ENCODE peak calls at places on chromosome 2, in six cellular contexts. P is IMR-90, B is H1, U is neuronal stem cell, O is trophoblast cell, J is mesenchymal stem cell. Q is an unnamed sample.

GRCh38 chr2:38528008-38528442 is 74.7 kb downstream of the HNRNPLL start:
- DNase-seq in O (peak; percentile 56), J (peak; percentile 62), B (no peak), U (no peak), P (peak; percentile 69), Q (peak; percentile 67)

GRCh38 chr2:234980476-234981187 is 28.8 kb downstream of the SH3BP4 start:
- DNase-seq in O (no peak), J (peak; percentile 72), U (no peak), P (no peak), B (no peak), Q (no peak)

GRCh38 chr2:72722492-72723090 is 103.2 kb downstream of the EXOC6B start:
- DNase-seq in J (peak; percentile 55), B (no peak), P (peak; percentile 73), U (no peak), O (peak; percentile 64), Q (no peak)

GRCh38 chr2:188324067-188324466 is 32.4 kb downstream of the GULP1 start:
- DNase-seq in O (no peak), P (no peak), B (no peak), U (no peak), J (peak; percentile 38), Q (no peak)

GRCh38 chr2:85755122-85756027 is 1.6 kb downstream of the ATOH8 start:
- DNase-seq in O (peak; percentile 31), J (peak; percentile 40), B (no peak), P (peak; percentile 39), U (no peak), Q (no peak)

GRCh38 chr2:230134496-230135073 is 65.9 kb upstream of the SLC16A14 start:
- DNase-seq in P (peak; percentile 66), O (peak; percentile 57), B (no peak), J (peak; percentile 70), U (no peak), Q (no peak)

GRCh38 chr2:178730049-178730448 is 77.2 kb downstream of the TTN start:
- DNase-seq in B (no peak), J (no peak), P (no peak), O (no peak), U (no peak), Q (no peak)

GRCh38 chr2:203682688-203683130 is 23.7 kb upstream of the CD28 start:
- DNase-seq in P (peak; percentile 61), J (peak; percentile 90), B (no peak), U (no peak), O (no peak), Q (no peak)

GRCh38 chr2:75614062-75614710 is 32.4 kb upstream of the MRPL19 start:
- DNase-seq in U (no peak), O (peak; percentile 91), J (no peak), B (no peak), P (no peak), Q (no peak)

GRCh38 chr2:48278590-48278989 is 251.4 kb upstream of the STON1 start:
- DNase-seq in P (no peak), J (no peak), B (no peak), O (peak; percentile 11), U (no peak), Q (no peak)

GRCh38 chr2:148876190-148876588 is 1.2 kb downstream of the KIF5C start:
- DNase-seq in U (peak; percentile 76), O (no peak), P (no peak), J (no peak), B (no peak), Q (peak; percentile 73)

GRCh38 chr2:148875387-148876051 is 492 bp downstream of the KIF5C start:
- DNase-seq in U (no peak), P (no peak), B (no peak), O (no peak), J (no peak), Q (no peak)

GRCh38 chr2:148877403-148877740 is 2.3 kb downstream of the KIF5C start:
- DNase-seq in U (no peak), B (no peak), O (no peak), P (no peak), J (no peak), Q (no peak)

GRCh38 chr2:148876589-148877402 is 1.8 kb downstream of the KIF5C start:
- DNase-seq in O (no peak), J (no peak), P (no peak), B (peak; percentile 77), U (peak; percentile 90), Q (peak; percentile 92)

GRCh38 chr2:148874868-148875341 is at the start of gene KIF5C:
- DNase-seq in U (peak; percentile 84), P (peak; percentile 63), B (peak; percentile 83), O (peak; percentile 26), J (peak; percentile 46), Q (peak; percentile 97)
- H3K14ac ChIP-seq in U (no peak within 1 kb of the TSS), P (no peak within 1 kb of the TSS), B (no peak within 1 kb of the TSS), O (no peak within 1 kb of the TSS), J (no peak within 1 kb of the TSS), Q (peak within 1 kb of the TSS; percentile 4)

GRCh38 chr2:219496781-219497494 is 1.8 kb upstream of the GMPPA start:
- DNase-seq in P (no peak), J (peak; percentile 21), U (no peak), B (no peak), O (peak; percentile 55), Q (no peak)
- H3K9ac ChIP-seq in P (no peak overlapping the region), J (peak overlapping the region; percentile 96), U (peak overlapping the region; percentile 44), B (no peak overlapping the region), O (no peak overlapping the region), Q (no peak overlapping the region)

DNA sequence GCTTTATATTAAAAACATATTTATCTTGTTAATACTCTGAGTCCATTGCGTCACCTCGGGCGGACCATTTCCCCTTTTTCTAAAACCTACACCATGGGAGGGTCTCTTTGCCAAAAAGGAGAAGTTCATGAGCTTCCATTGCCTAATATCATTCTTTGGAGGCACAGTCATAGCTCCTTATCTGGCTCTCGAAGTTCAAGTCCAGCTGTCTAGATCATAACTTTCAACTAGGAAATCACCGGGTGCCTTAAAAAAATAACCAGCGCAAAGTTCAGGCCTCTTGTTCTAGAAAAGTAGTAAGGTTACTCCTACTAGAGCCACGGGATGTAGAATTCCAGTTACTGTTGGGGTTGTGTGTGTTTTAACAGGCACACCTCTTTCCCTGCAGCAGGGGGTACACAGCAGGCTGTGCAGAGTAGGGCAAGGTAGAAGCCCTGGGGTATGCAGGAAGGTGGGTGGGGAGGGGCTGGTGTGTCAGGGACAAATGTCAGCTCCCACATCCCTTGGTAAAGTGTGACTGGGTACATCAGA is 50.6 kb downstream of the LRRFIP1 start:
- DNase-seq in P (peak; percentile 95), O (peak; percentile 86), B (no peak), J (peak; percentile 86), U (no peak), Q (no peak)
- H3K14ac ChIP-seq in P (peak overlapping the region; percentile 94), O (no peak overlapping the region), B (no peak overlapping the region), J (no peak overlapping the region), U (no peak overlapping the region), Q (no peak overlapping the region)

GRCh38 chr2:226776104-226776503 is 23.5 kb downstream of the IRS1 start:
- DNase-seq in J (no peak), B (no peak), U (no peak), O (no peak), P (no peak), Q (no peak)

GRCh38 chr2:226771067-226771466 is 28.6 kb downstream of the IRS1 start:
- DNase-seq in J (no peak), P (no peak), O (no peak), B (no peak), U (no peak), Q (no peak)

GRCh38 chr2:226775032-226775509 is 24.5 kb downstream of the IRS1 start:
- DNase-seq in P (no peak), B (no peak), J (no peak), U (no peak), O (no peak), Q (no peak)

GRCh38 chr2:226773291-226773690 is 26.3 kb downstream of the IRS1 start:
- DNase-seq in O (no peak), J (no peak), P (peak; percentile 44), U (no peak), B (no peak), Q (no peak)

DNA sequence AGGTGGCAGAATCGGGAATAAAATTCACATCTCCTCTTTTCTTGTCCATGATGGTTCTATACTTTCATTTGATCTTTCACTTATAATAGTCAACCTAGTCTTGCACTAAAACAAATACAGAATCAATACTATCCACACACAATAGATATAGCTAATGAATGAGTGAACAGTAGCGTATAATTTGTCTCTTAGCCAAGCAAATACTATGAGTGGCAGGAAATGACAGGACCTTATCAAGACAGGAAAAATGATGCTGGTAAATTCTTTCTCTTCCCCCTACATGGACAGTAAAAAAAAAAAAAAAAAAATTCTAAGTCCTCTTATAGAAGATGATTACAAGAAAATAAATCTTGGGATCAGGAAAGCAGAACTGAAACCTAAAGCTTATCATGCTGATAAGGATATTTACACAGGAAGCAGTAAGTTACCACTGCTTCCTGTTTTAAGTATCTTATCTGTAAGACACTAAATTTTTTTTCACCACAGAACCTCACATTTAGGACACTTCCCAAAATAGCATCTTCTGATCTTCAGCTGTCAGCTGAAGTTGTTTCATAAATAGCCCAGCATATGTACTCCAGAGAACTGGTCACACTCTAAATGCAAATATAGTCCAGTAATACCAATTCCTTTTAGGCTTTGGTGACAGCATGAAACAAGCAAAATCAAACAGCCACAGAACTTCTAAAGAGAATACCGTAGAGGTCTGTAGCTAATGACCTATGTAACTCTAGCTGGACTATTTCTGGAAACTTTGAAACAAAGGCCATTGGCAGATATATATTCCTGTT is 27.0 kb downstream of the IRS1 start:
- DNase-seq in O (no peak), U (no peak), B (no peak), J (peak; percentile 84), P (peak; percentile 69), Q (no peak)
- H3K9ac ChIP-seq in O (no peak overlapping the region), U (no peak overlapping the region), B (no peak overlapping the region), J (peak overlapping the region; percentile 57), P (no peak overlapping the region), Q (no peak overlapping the region)

GRCh38 chr2:241257419-241258032 is 57.9 kb downstream of the HDLBP start:
- DNase-seq in B (no peak), O (no peak), P (no peak), U (no peak), J (peak; percentile 75), Q (no peak)

GRCh38 chr2:241260911-241261310 is 54.6 kb downstream of the HDLBP start:
- DNase-seq in U (no peak), B (no peak), P (no peak), J (no peak), O (no peak), Q (peak; percentile 3)

GRCh38 chr2:241256168-241256545 is 59.3 kb downstream of the HDLBP start:
- DNase-seq in U (no peak), J (no peak), O (no peak), P (no peak), B (no peak), Q (peak; percentile 12)

GRCh38 chr2:241255542-241256167 is 59.8 kb downstream of the HDLBP start:
- DNase-seq in U (no peak), J (no peak), P (no peak), B (no peak), O (no peak), Q (peak; percentile 7)

GRCh38 chr2:241258505-241259160 is 56.8 kb downstream of the HDLBP start:
- DNase-seq in U (no peak), O (no peak), P (no peak), B (no peak), J (no peak), Q (peak; percentile 10)
- H3K14ac ChIP-seq in U (no peak overlapping the region), O (no peak overlapping the region), P (no peak overlapping the region), B (no peak overlapping the region), J (no peak overlapping the region), Q (no peak overlapping the region)

GRCh38 chr2:226030369-226031077 is 631.0 kb downstream of the NYAP2 start:
- DNase-seq in J (no peak), O (no peak), B (no peak), P (no peak), U (peak; percentile 86), Q (no peak)
- H3K9ac ChIP-seq in J (peak overlapping the region; percentile 83), O (no peak overlapping the region), B (no peak overlapping the region), P (peak overlapping the region; percentile 86), U (no peak overlapping the region), Q (no peak overlapping the region)

Q was measured in H9.